ENCODE peak calls at places on chromosomes 16 and 17, in ten cellular contexts. Q is stimulated activated CD4-positive, alpha-beta T cell treated with anti-CD3 and anti-CD28 coated beads, Interleukin-2, amount 100 ng/mL, for 48 hours; H is stomach; U is AG09319; F is stimulated activated CD8-positive, alpha-beta memory T cell treated with anti-CD3 and anti-CD28 coated beads, Interleukin-7, amount 100 ng/mL, for 1 hour; Z is NCI-H345; C is H54; I is AML-193; M is germinal center; Y is A549. J is an unnamed sample.

GRCh38 chr17:62859146-62859545 is 51.0 kb upstream of the MARCHF10 start:
- DNase-seq in C (no peak), Q (no peak), M (no peak), H (no peak), I (no peak), Z (no peak), Y (no peak), U (no peak), F (no peak), J (no peak)

GRCh38 chr17:17416007-17416399 is 60.8 kb upstream of the MED9 start:
- DNase-seq in Q (no peak), F (no peak), U (peak), C (peak), I (peak), M (peak), H (no peak), Y (peak), Z (peak), J (no peak)

GRCh38 chr16:62872339-62872738 is 836.1 kb upstream of the CDH8 start:
- DNase-seq in M (no peak), U (no peak), I (no peak), C (no peak), Z (no peak), Y (no peak), F (no peak), H (no peak), Q (no peak), J (no peak)

GRCh38 chr17:49483588-49484509 is 11.2 kb upstream of the NGFR start:
- DNase-seq in U (no peak), F (no peak), C (no peak), I (no peak), Z (no peak), Q (no peak), M (no peak), Y (no peak), H (no peak), J (no peak)

GRCh38 chr17:82479602-82480001 is 21.1 kb downstream of the NARF start:
- DNase-seq in M (no peak), Q (no peak), C (no peak), Z (no peak), H (no peak), I (no peak), F (no peak), Y (no peak), U (no peak), J (no peak)

GRCh38 chr17:51064061-51064735 is 56.5 kb downstream of the SPAG9 start:
- DNase-seq in C (no peak), I (no peak), Q (no peak), F (no peak), Y (no peak), U (no peak), Z (no peak), M (no peak), H (no peak), J (no peak)

GRCh38 chr17:9729034-9729650 is 62.2 kb downstream of the DHRS7C start:
- DNase-seq in M (peak), U (peak), C (peak), Y (peak), F (no peak), Q (peak), Z (peak), H (no peak), I (peak), J (peak)

GRCh38 chr17:2309338-2310143 is 5.8 kb downstream of the SRR start:
- DNase-seq in C (no peak), U (no peak), F (no peak), Z (no peak), Q (no peak), Y (no peak), H (no peak), I (no peak), M (no peak), J (no peak)

GRCh38 chr17:6048486-6048885 is 21.7 kb upstream of the WSCD1 start:
- DNase-seq in I (no peak), U (no peak), F (no peak), Z (no peak), H (no peak), C (no peak), Y (no peak), M (no peak), Q (no peak), J (no peak)

GRCh38 chr16:17313085-17313611 is 157.6 kb downstream of the XYLT1 start:
- DNase-seq in I (no peak), H (no peak), M (no peak), C (no peak), Z (no peak), Q (no peak), F (no peak), U (no peak), Y (no peak), J (no peak)

GRCh38 chr17:5078106-5079028 is at the start of gene ZFP3:
- DNase-seq in F (peak), I (no peak), C (no peak), U (peak), Y (peak), Z (peak), Q (peak), M (peak), H (peak), J (peak)

GRCh38 chr17:51795401-51795800 is 363.1 kb downstream of the CA10 start:
- DNase-seq in Q (no peak), Y (no peak), Z (no peak), M (no peak), F (no peak), U (no peak), C (no peak), H (no peak), I (no peak), J (no peak)

GRCh38 chr17:75945202-75945601 is 4.4 kb upstream of the FBF1 start:
- DNase-seq in F (no peak), I (no peak), U (no peak), C (no peak), M (no peak), Y (no peak), H (no peak), Z (no peak), Q (no peak), J (no peak)

GRCh38 chr16:75376475-75376907 is 56.8 kb downstream of the CFDP1 start:
- DNase-seq in I (no peak), F (no peak), C (no peak), Y (no peak), M (no peak), Z (no peak), Q (no peak), U (no peak), H (no peak), J (no peak)

GRCh38 chr17:72603346-72604242 is 482.8 kb downstream of the SOX9 start:
- DNase-seq in H (no peak), Y (no peak), Z (no peak), U (no peak), C (peak), F (no peak), M (no peak), I (no peak), Q (no peak), J (peak)

GRCh38 chr16:4803479-4804243 is 1.2 kb upstream of the ROGDI start:
- DNase-seq in Q (no peak), C (no peak), I (no peak), Z (no peak), H (no peak), F (no peak), U (no peak), M (no peak), Y (no peak), J (no peak)

GRCh38 chr17:2750721-2751120 is 1.3 kb upstream of the CCDC92B start:
- DNase-seq in M (no peak), U (no peak), C (no peak), Z (no peak), F (no peak), H (no peak), Y (no peak), Q (no peak), I (no peak), J (no peak)